ENCODE peak calls at places on chromosomes 3 and 15, in six cellular contexts. F, L, Q, P, W and I are unnamed samples.

GRCh38 chr3:184602406-184603155 is 41.0 kb downstream of the EPHB3 start:
- DNase-seq in Q (no peak), W (no peak), P (no peak), L (no peak), F (peak), I (no peak)

GRCh38 chr15:26087395-26087794 is 224.3 kb upstream of the ATP10A start:
- DNase-seq in L (peak), F (no peak), P (no peak), Q (no peak), W (no peak), I (no peak)

GRCh38 chr3:64909757-64910475 is 222.1 kb upstream of the ADAMTS9 start:
- DNase-seq in L (no peak), Q (no peak), F (no peak), P (no peak), W (no peak), I (no peak)

GRCh38 chr15:59611277-59612260 is at the start of gene GCNT3:
- DNase-seq in F (no peak), W (peak), P (no peak), L (peak), Q (peak), I (no peak)

GRCh38 chr3:137687181-137687880 is 76.8 kb upstream of the SOX14 start:
- DNase-seq in Q (no peak), F (no peak), L (no peak), P (no peak), W (no peak), I (no peak)

GRCh38 chr3:186458306-186459107 is 85.7 kb downstream of the CRYGS start:
- DNase-seq in Q (no peak), W (no peak), P (no peak), F (no peak), L (no peak), I (no peak)

GRCh38 chr3:177231237-177231636 is 34.0 kb upstream of the TBL1XR1 start:
- DNase-seq in Q (no peak), W (no peak), F (no peak), L (no peak), P (no peak), I (no peak)

GRCh38 chr3:114143817-114144216 is 35.0 kb downstream of the DRD3 start:
- DNase-seq in W (no peak), P (no peak), L (no peak), Q (no peak), F (no peak), I (no peak)

GRCh38 chr15:30928076-30928475 is 24.4 kb downstream of the FAN1 start:
- DNase-seq in W (no peak), F (no peak), P (no peak), L (no peak), Q (no peak), I (no peak)

DNA sequence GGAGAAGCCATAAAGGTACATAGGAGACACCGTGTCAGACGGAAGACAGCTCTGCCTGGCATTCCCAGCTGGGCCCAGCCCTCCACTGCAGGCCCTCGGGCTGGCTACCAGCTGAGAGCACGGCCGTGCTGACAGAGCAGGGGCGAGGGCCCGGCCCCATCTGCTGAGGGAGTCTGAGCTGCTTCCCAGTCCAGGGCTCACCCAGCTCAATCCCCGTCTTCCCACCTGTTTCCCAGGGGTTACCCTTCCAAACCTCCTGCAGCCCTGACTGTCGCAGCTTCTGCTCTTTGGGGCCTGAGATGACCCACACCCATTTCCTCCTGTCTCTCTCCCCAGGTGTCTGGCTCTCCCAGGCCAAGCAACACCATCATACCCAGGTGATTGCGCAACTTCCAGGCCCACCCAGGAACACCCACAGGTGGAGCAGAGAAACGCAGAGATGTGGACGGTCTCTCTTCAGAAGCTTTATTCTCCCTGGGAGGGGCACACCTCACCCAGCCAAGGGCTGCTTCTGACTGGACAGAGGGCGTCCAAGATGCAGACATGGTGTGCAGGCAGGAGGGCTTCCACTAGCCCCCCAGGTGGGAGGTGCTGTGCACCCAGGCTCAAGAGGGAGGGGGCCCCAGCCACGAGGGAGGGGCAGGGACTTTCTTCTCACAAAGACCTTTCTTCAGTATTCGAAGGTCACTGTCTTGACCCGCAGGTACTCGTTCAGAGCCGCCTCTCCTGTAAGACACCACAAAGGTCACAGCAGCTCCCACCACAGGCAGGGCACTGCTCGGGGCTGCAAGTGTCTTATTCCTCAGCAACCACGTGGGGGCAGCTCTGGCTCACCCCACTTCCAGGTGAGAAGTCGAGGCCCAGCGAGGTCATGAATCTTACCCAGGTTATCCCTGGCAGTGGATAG is 19.4 kb upstream of the SLC41A3 start:
- DNase-seq in L (no peak), W (no peak), Q (no peak), P (no peak), F (no peak), I (no peak)
- TF ChIP-seq CTCF in L (no peak), W (no peak), Q (no peak), P (no peak), F (no peak), I (no peak)

GRCh38 chr15:99099661-99100060 is 5.2 kb upstream of the SYNM start:
- DNase-seq in L (no peak), W (no peak), Q (no peak), P (no peak), F (no peak), I (no peak)

GRCh38 chr15:99098991-99099390 is 5.9 kb upstream of the SYNM start:
- DNase-seq in P (no peak), L (no peak), Q (no peak), W (no peak), F (no peak), I (no peak)

GRCh38 chr15:99102332-99103235 is 2.3 kb upstream of the SYNM start:
- DNase-seq in W (no peak), L (no peak), P (no peak), Q (no peak), F (peak), I (no peak)

GRCh38 chr15:99101501-99101900 is 3.4 kb upstream of the SYNM start:
- DNase-seq in F (no peak), L (no peak), P (no peak), Q (no peak), W (no peak), I (no peak)

GRCh38 chr15:99100245-99101173 is 4.4 kb upstream of the SYNM start:
- DNase-seq in W (peak), L (peak), Q (peak), F (peak), P (peak), I (peak)
- TF ChIP-seq CTCF in W (peak), L (peak), Q (peak), F (peak), P (peak), I (peak)

GRCh38 chr3:15108869-15109268 is 9.9 kb upstream of the RBSN start:
- DNase-seq in P (no peak), W (no peak), Q (no peak), F (no peak), L (no peak), I (no peak)

GRCh38 chr3:15108082-15108545 is 9.2 kb upstream of the RBSN start:
- DNase-seq in L (peak), Q (peak), W (peak), F (peak), P (peak), I (peak)

GRCh38 chr3:15113468-15113867 is 14.5 kb upstream of the RBSN start:
- DNase-seq in Q (no peak), L (no peak), W (no peak), F (no peak), P (no peak), I (no peak)

GRCh38 chr3:15107075-15107947 is 8.4 kb upstream of the RBSN start:
- DNase-seq in F (no peak), P (no peak), W (no peak), Q (no peak), L (no peak), I (no peak)

DNA sequence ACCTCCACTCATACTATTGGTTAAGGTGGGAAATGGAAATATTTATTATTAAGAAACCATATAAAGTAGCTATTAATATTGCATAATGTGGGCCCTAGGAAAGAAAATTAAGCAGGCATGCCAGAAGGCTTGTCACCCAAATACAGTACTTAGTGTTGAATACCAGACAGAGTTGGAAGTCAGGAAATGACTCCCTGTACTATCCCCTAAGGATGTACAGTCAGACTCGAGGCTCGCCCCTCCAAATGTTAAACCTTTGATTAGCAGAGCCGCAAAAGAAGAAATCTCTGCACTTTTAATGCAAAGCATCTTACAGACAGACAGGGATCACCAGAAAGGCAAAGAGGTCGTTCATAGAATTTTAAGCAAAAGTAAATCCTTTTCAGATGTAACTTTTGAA is 11.3 kb upstream of the RBSN start:
- DNase-seq in Q (no peak), W (no peak), F (no peak), P (no peak), L (no peak), I (no peak)
- TF ChIP-seq CTCF in Q (no peak), W (no peak), F (no peak), P (no peak), L (no peak), I (no peak)

DNA sequence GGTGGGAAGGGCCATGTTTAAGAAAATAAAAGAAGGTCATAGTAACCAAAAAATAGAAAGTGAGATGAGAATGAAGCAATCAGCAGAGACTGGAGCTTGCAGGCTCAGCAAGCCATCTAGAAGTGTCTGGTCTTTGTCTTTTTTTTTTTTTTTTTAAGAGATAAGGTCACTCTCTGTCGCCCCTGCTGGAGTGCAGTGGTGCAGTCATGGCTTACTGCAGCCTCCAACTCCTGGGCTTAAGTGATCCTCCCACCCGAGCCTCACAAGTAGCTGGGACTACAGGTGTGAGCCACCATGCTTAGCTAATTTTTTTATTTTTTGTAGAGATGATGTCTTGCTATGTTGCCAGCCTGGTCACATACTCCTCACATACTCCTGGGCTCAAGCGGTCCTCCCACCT is 36.2 kb downstream of the GXYLT2 start:
- DNase-seq in P (no peak), L (no peak), Q (no peak), F (no peak), W (peak), I (peak)
- TF ChIP-seq CTCF in P (no peak), L (no peak), Q (no peak), F (peak), W (no peak), I (no peak)

DNA sequence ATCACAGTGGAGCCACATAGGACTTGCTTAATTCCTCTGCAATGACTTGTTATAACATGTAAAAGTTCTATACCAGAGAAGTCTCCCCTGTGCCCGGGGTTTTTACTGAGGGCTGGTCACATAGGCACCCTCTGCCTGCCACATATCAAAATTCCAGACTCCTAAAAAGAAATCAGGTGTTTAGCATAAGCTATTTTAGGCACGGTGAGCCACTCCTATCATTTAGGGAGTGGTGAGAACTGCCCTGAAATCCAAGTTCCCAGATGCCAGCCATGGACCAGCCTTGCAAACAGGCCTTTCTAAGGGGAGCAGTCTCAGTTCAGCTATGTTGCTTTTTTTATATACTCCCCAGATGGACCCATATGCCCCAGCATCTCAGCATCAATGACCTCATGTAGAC is 130.3 kb downstream of the THSD4 start:
- DNase-seq in F (no peak), Q (no peak), W (no peak), L (no peak), P (no peak), I (no peak)
- TF ChIP-seq CTCF in F (no peak), Q (no peak), W (no peak), L (no peak), P (no peak), I (no peak)

DNA sequence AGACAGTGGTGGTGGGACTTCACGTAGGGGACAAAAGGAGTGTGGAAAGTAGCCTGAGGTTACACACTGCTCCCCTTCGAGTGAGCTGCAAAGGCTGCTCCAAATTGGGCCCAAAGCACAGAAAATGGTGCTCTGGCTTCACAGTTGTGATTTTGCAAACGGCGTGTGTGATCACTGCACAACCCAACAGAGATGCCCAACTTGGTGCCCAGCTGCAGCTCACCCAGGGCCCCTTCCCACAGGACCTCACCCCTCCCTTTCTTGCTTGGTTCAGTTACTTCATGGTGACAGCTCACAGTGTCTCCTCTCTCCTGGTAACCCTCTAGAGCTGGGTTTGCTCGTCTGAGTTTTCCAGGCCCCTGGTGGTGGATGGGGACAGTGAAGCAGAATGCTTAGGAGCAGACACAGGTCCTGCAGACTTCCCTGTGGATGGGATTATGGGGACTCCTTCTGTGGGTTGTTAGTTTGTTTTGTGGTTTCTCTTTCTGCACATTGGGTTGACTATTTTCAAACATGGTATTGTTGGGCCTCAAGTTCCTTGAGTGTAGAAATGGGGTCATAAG is 98.3 kb downstream of the TOP2B start:
- DNase-seq in L (no peak), Q (no peak), P (no peak), F (no peak), W (peak), I (no peak)
- TF ChIP-seq CTCF in L (no peak), Q (no peak), P (no peak), F (no peak), W (no peak), I (no peak)

DNA sequence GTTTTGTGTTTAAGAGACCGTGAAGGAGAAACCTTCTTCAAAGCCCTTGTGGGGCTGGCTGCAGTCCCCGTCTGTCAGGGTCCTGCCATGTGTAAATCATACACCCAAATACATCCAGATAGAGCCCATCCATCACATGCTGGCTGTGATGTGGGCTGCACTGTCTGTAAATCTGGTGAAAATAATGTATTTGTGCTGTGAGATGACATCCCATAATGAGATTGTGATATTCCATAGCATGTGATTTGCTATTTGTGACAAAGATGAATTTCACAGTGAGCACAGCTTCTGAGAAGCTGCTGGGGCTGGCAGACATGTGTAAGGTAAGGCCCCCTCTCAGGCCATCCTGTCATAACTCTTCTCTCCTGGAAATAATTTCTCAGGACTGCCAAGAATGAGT is 114.3 kb upstream of the MB21D2 start:
- DNase-seq in F (no peak), Q (no peak), W (no peak), P (no peak), L (no peak), I (no peak)
- TF ChIP-seq CTCF in F (no peak), Q (no peak), W (no peak), P (no peak), L (no peak), I (no peak)

GRCh38 chr3:127408022-127408683 is 120.3 kb upstream of the PRR20G start:
- DNase-seq in F (no peak), W (no peak), P (no peak), Q (no peak), L (no peak), I (no peak)

GRCh38 chr3:127407026-127407939 is 119.4 kb upstream of the PRR20G start:
- DNase-seq in W (no peak), F (no peak), L (no peak), Q (no peak), P (no peak), I (no peak)

GRCh38 chr3:127405791-127406190 is 117.9 kb upstream of the PRR20G start:
- DNase-seq in P (no peak), Q (no peak), W (no peak), L (no peak), F (no peak), I (no peak)

GRCh38 chr3:127404614-127405598 is 117.1 kb upstream of the PRR20G start:
- DNase-seq in F (no peak), L (no peak), P (peak), Q (no peak), W (no peak), I (no peak)

DNA sequence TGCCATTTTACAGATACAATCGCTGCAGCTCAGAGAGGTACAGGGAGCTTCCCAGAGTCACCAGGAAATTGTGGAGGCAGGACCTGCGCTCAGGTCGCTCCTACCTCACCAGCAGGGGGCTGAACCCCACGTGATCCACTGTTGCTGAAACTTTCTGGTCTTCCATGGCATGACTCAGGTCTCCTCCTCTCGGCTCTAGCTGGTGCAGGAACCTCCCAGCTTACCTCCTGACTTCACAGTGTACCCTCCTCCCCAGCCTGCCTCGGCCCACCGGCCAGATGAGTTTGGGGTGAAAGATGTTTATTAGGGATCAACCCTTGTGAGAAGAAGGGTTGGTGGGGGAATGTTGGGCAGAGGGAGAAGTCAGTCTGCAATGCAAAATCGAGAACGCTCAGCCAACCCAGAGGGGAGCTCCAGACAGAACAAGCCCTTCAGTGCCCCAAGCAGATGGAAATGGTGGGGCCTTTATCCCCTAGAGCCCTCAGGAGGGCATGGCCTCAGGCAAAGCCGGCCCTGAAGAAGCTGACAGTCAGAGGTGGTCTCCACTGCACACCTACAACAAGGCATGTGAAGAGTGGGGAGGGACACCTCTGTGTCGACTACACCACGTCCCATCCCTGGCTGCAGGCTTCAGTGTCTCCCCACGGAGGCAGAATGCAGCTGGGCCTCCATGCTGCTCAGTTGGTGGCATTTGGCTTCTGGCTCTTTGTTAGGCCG is 118.6 kb upstream of the PRR20G start:
- DNase-seq in P (no peak), Q (peak), L (peak), F (no peak), W (peak), I (peak)
- TF ChIP-seq CTCF in P (no peak), Q (peak), L (no peak), F (peak), W (peak), I (no peak)